ENCODE peak calls at places on chromosomes 12 and 14, in six cellular contexts. M, C, L, X, H and G are unnamed samples.

GRCh38 chr12:131287938-131288797 is 334.5 kb downstream of the ADGRD1 start:
- DNase-seq in M (no peak), C (no peak), L (no peak), X (no peak), H (no peak), G (no peak)

GRCh38 chr14:73739899-73740685 is 25.9 kb upstream of the PNMA1 start:
- DNase-seq in M (no peak), C (no peak), L (no peak), X (no peak), H (no peak), G (no peak)

GRCh38 chr14:31127690-31128089 is 79.9 kb downstream of the HECTD1 start:
- DNase-seq in M (no peak), C (no peak), L (no peak), X (no peak), H (no peak), G (no peak)

GRCh38 chr12:56522486-56523193 is 1.0 kb downstream of the RBMS2 start:
- DNase-seq in M (peak), C (peak), L (peak), X (peak), H (no peak), G (no peak)

GRCh38 chr12:124460771-124461170 is 106.6 kb downstream of the NCOR2 start:
- DNase-seq in M (no peak), C (no peak), L (no peak), X (no peak), H (no peak), G (no peak)

GRCh38 chr12:30794591-30795409 is 40.0 kb upstream of the CAPRIN2 start:
- DNase-seq in M (peak), C (peak), L (no peak), X (peak), H (peak), G (no peak)

GRCh38 chr12:14258468-14258947 is 107.0 kb upstream of the ATF7IP start:
- DNase-seq in M (no peak), C (no peak), L (no peak), X (peak), H (no peak), G (no peak)

GRCh38 chr12:78229491-78230209 is 399.0 kb downstream of the NAV3 start:
- DNase-seq in M (peak), C (peak), L (peak), X (peak), H (peak), G (no peak)

GRCh38 chr12:47931187-47931586 is 26.4 kb upstream of the VDR start:
- DNase-seq in M (no peak), C (no peak), L (no peak), X (no peak), H (no peak), G (no peak)

GRCh38 chr12:19066471-19067001 is 63.0 kb upstream of the PLEKHA5 start:
- DNase-seq in M (no peak), C (no peak), L (no peak), X (no peak), H (no peak), G (no peak)

GRCh38 chr12:1760566-1761382 is 59.6 kb upstream of the LRTM2 start:
- DNase-seq in M (peak), C (peak), L (peak), X (peak), H (peak), G (no peak)

GRCh38 chr12:124470806-124471205 is 96.6 kb downstream of the NCOR2 start:
- DNase-seq in M (no peak), C (no peak), L (no peak), X (no peak), H (no peak), G (no peak)

GRCh38 chr14:99677231-99677891 is 6.7 kb upstream of the CYP46A1 start:
- DNase-seq in M (peak), C (no peak), L (no peak), X (peak), H (no peak), G (no peak)

GRCh38 chr14:78701246-78701645 is 531.1 kb downstream of the NRXN3 start:
- DNase-seq in M (peak), C (no peak), L (peak), X (peak), H (no peak), G (no peak)

GRCh38 chr14:50321009-50321660 is 9.0 kb downstream of the DMAC2L start:
- DNase-seq in M (peak), C (peak), L (peak), X (peak), H (peak), G (peak)

GRCh38 chr14:104307627-104308401 is 169.4 kb downstream of the KIF26A start:
- DNase-seq in M (no peak), C (no peak), L (no peak), X (no peak), H (no peak), G (no peak)

GRCh38 chr12:29427964-29428363 is 47.0 kb upstream of the ERGIC2 start:
- DNase-seq in M (no peak), C (no peak), L (no peak), X (no peak), H (peak), G (no peak)

GRCh38 chr12:109098142-109098652 is 800 bp downstream of the UNG start:
- DNase-seq in M (peak), C (no peak), L (no peak), X (peak), H (no peak), G (no peak)

GRCh38 chr12:75954076-75954475 is 77.5 kb downstream of the PHLDA1 start:
- DNase-seq in M (peak), C (peak), L (peak), X (peak), H (peak), G (peak)

GRCh38 chr14:34099630-34100029 is 148.8 kb upstream of the EGLN3 start:
- DNase-seq in M (no peak), C (no peak), L (no peak), X (no peak), H (no peak), G (no peak)

GRCh38 chr12:69240625-69240984 is 1.2 kb downstream of the CPSF6 start:
- DNase-seq in M (peak), C (peak), L (no peak), X (peak), H (no peak), G (no peak)

GRCh38 chr12:119748512-119748911 is 80.6 kb downstream of the PRKAB1 start:
- DNase-seq in M (peak), C (no peak), L (no peak), X (peak), H (no peak), G (no peak)

GRCh38 chr12:24780969-24781368 is 167.9 kb downstream of the BCAT1 start:
- DNase-seq in M (peak), C (no peak), L (no peak), X (peak), H (no peak), G (no peak)

GRCh38 chr14:100714205-100714781 is 12.4 kb upstream of the DLK1 start:
- DNase-seq in M (no peak), C (no peak), L (no peak), X (peak), H (no peak), G (no peak)

GRCh38 chr12:51318846-51319570 is 5.0 kb downstream of the BIN2 start:
- DNase-seq in M (no peak), C (no peak), L (no peak), X (no peak), H (no peak), G (no peak)

GRCh38 chr12:60266381-60266852 is 670.6 kb downstream of the SLC16A7 start:
- DNase-seq in M (peak), C (peak), L (no peak), X (peak), H (peak), G (no peak)

GRCh38 chr14:96229315-96229714 is 24.7 kb downstream of the BDKRB2 start:
- DNase-seq in M (no peak), C (no peak), L (no peak), X (no peak), H (no peak), G (no peak)

GRCh38 chr14:99383457-99384428 is 96.9 kb downstream of the SETD3 start:
- DNase-seq in M (no peak), C (no peak), L (no peak), X (no peak), H (no peak), G (no peak)

GRCh38 chr12:29581641-29582040 is 84.2 kb upstream of the OVCH1 start:
- DNase-seq in M (peak), C (peak), L (no peak), X (peak), H (no peak), G (no peak)

GRCh38 chr14:24063263-24063836 is 8.0 kb upstream of the CPNE6 start:
- DNase-seq in M (no peak), C (no peak), L (no peak), X (no peak), H (no peak), G (no peak)

GRCh38 chr12:85663631-85664030 is 172.6 kb downstream of the RASSF9 start:
- DNase-seq in M (no peak), C (no peak), L (no peak), X (no peak), H (no peak), G (no peak)

GRCh38 chr14:37116933-37117844 is 55.2 kb downstream of the SLC25A21 start:
- DNase-seq in M (peak), C (peak), L (no peak), X (peak), H (peak), G (no peak)

DNA sequence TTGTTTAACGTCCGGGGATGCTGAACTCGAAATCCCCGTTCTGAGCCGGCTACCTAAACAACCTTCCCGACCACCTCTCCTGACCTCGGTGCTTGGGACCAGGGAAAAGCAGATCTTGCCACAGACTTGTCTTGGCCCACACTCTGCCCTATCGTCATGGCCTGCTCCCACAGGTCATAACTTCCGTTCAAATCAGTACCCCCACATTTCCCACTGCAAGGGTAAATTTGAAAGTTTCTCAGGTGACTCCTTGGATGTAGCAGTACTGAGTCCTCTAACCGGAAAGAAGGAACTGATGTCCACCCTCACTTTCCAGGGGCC is 612 bp upstream of the RBM23 start:
- DNase-seq in M (no peak), C (no peak), L (no peak), X (no peak), H (no peak), G (no peak)
- H2AFZ ChIP-seq in M (peak), C (peak), L (peak), X (peak), H (no peak), G (peak)

GRCh38 chr12:20320552-20320951 is 47.8 kb upstream of the PDE3A start:
- DNase-seq in M (no peak), C (no peak), L (no peak), X (no peak), H (no peak), G (no peak)
- H3K4me3 ChIP-seq in M (no peak), C (no peak), L (no peak), X (no peak), H (no peak), G (no peak)

DNA sequence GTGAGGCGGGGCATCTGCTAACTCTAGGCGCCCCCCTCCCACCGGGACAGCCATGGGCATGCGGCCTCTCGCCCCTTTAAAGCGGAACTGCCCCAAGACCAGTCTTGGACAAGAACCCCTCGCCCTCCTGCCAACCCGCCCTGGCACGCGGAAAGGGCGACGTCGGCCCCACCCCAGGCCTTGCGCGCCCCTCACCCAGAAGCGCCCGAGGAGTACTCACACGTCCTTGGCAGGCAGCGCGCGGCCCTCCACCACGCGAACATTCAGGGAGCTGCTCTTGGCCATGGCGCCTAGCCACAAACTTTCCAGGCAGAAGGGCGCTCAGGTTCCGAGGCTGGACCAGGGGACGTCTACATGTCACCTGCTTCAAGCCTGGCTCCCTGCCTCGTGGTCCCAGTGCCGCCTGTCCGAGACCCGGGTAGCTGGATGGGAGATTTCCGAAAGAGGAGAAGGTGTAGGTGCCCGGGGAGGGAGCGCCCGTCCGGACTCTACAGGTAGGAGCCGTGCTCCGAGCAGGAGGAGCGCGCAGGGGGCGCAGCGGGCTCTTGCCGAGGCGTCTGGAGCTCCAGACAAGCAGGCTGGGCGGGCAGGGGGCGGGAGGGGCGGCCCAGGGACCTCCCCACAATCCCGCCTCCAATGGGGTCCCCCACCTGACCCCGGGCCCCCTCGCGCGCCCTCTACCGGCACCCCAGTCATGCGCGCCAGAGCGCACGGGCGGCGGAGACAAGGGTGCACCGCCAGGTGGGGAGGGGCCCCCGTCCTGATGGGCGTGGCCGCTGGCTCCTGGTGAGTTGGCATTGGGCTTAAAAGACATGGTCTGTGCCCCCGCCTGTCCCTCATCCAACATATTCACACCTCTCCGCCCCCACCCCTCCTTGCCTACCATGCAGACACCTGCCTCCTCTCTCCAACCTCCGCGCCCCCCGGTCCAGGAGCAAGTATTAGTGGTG is at the start of gene RASAL1:
- DNase-seq in M (no peak), C (no peak), L (no peak), X (no peak), H (peak), G (no peak)
- H2AFZ ChIP-seq in M (no peak), C (no peak), L (no peak), X (no peak), H (peak), G (no peak)

GRCh38 chr12:53726342-53726741 is 910 bp downstream of the CALCOCO1 start:
- DNase-seq in M (no peak), C (no peak), L (no peak), X (peak), H (no peak), G (no peak)

GRCh38 chr12:53727310-53728041 is at the start of gene CALCOCO1:
- DNase-seq in M (peak), C (peak), L (peak), X (peak), H (peak), G (peak)

GRCh38 chr12:53726946-53727309 is 324 bp downstream of the CALCOCO1 start:
- DNase-seq in M (peak), C (no peak), L (no peak), X (peak), H (no peak), G (no peak)

GRCh38 chr12:53729659-53730058 is 2.4 kb upstream of the CALCOCO1 start:
- DNase-seq in M (no peak), C (no peak), L (no peak), X (peak), H (no peak), G (no peak)

DNA sequence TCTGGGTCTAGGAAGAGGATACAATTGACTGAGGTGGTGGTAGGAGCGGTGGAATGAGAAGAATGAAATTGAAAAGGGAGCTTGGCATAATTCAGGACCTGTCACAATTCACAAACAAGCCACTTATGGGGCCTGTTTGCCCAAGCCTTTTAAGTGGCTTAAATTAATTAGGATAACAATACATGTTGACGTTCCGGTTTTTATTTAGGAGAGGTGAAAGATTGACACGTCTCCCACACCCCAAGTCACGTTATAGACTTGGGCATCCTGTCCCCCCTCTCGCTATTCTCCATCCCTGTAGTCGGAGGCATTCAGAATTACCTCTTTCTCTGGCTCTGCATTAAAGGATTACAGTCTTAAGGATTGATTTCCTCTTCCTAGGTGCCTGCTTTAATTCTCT is 954 bp upstream of the CALCOCO1 start:
- DNase-seq in M (no peak), C (no peak), L (no peak), X (no peak), H (no peak), G (no peak)
- H3K4me3 ChIP-seq in M (no peak), C (peak), L (no peak), X (peak), H (peak), G (no peak)

DNA sequence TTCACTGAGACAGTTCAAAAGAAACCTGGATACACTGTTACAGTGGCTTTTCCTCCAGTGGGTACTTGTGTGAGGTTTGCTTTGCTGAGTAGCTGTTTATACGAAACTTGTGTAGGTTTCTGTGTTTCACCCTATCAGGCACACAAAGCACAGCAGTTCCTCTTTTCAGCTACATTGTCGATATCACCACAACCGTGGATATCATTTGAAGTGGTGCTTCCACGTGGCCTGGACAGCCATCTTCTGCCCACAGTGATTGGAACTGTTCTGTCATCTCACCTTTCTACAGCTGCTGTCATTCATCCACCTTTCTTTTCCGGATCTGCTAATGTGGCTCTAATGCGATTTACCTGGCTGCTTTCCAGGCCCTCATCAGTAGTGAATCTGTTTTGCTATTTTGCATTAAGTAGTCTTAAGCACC is 368.8 kb downstream of the SYT1 start:
- DNase-seq in M (no peak), C (peak), L (no peak), X (no peak), H (no peak), G (no peak)
- H2AFZ ChIP-seq in M (no peak), C (no peak), L (no peak), X (no peak), H (no peak), G (no peak)

GRCh38 chr12:70823182-70823976 is 97.2 kb downstream of the PTPRR start:
- DNase-seq in M (no peak), C (no peak), L (no peak), X (no peak), H (no peak), G (no peak)
- H3K4me3 ChIP-seq in M (no peak), C (no peak), L (no peak), X (no peak), H (no peak), G (no peak)